ENCODE peak calls at places on chromosome 21, in seven cellular contexts. T is ovary; X is tibial artery; A is naive thymus-derived CD4-positive, alpha-beta T cell; I is upper lobe of left lung; G is CD8-positive, alpha-beta T cell; M is body of pancreas. S is an unnamed sample.
A peak's percentile ranks its signal among the peaks of the same experiment; 100 is the strongest.

GRCh38 chr21:30216041-30216723 is at the start of gene CLDN8:
- DNase-seq in G (no peak), I (peak; percentile 25), X (no peak), T (no peak), A (no peak), M (peak; percentile 25), S (no peak)

GRCh38 chr21:29991624-29992023 is 51.8 kb upstream of the GRIK1 start:
- DNase-seq in T (no peak), G (no peak), A (no peak), I (no peak), X (no peak), M (no peak), S (no peak)

GRCh38 chr21:34923202-34923601 is 125.9 kb downstream of the RUNX1 start:
- DNase-seq in M (no peak), G (no peak), I (no peak), A (peak; percentile 23), T (no peak), X (no peak), S (no peak)

GRCh38 chr21:39381009-39381408 is 32.1 kb upstream of the HMGN1 start:
- DNase-seq in I (no peak), T (no peak), A (no peak), G (no peak), M (no peak), X (no peak), S (no peak)

GRCh38 chr21:40846057-40846456 is 901 bp downstream of the DSCAM start:
- DNase-seq in T (no peak), X (no peak), G (no peak), M (no peak), A (no peak), I (no peak), S (no peak)

GRCh38 chr21:20741445-20741844 is 256.8 kb upstream of the NCAM2 start:
- DNase-seq in T (no peak), X (no peak), I (no peak), G (no peak), M (no peak), A (no peak), S (no peak)

GRCh38 chr21:39384674-39385298 is 35.9 kb upstream of the HMGN1 start:
- DNase-seq in X (no peak), M (no peak), T (no peak), G (no peak), A (no peak), I (no peak), S (no peak)

GRCh38 chr21:16407403-16408279 is 677.9 kb downstream of the USP25 start:
- DNase-seq in I (no peak), X (no peak), A (no peak), G (no peak), M (no peak), T (no peak), S (no peak)

GRCh38 chr21:35540950-35541632 is 492.0 kb upstream of the RUNX1 start:
- DNase-seq in G (no peak), M (no peak), X (no peak), T (no peak), A (no peak), I (no peak), S (no peak)

GRCh38 chr21:38989745-38990423 is 184.2 kb downstream of the ETS2 start:
- DNase-seq in T (peak; percentile 78), I (peak; percentile 58), G (no peak), A (no peak), X (no peak), M (no peak), S (no peak)

GRCh38 chr21:33972539-33972938 is 56.9 kb upstream of the ATP5PO start:
- DNase-seq in M (no peak), A (no peak), X (no peak), T (no peak), I (no peak), G (no peak), S (no peak)

GRCh38 chr21:37751268-37751975 is 164.8 kb downstream of the KCNJ6 start:
- DNase-seq in I (no peak), T (no peak), G (no peak), A (no peak), X (no peak), M (no peak), S (no peak)

GRCh38 chr21:34635307-34635706 is 20.4 kb upstream of the RCAN1 start:
- DNase-seq in X (no peak), M (no peak), A (no peak), I (no peak), G (no peak), T (no peak), S (no peak)

GRCh38 chr21:32022141-32022540 is 149.3 kb downstream of the HUNK start:
- DNase-seq in X (no peak), I (no peak), G (no peak), T (no peak), A (no peak), M (no peak), S (no peak)

GRCh38 chr21:39613029-39613934 is 542 bp downstream of the B3GALT5 start:
- DNase-seq in G (no peak), A (no peak), X (no peak), M (no peak), T (no peak), I (no peak), S (no peak)

GRCh38 chr21:27407296-27407695 is 440.4 kb upstream of the ADAMTS5 start:
- DNase-seq in G (no peak), T (no peak), X (no peak), A (no peak), M (no peak), I (no peak), S (no peak)

GRCh38 chr21:33059319-33059894 is 10.5 kb upstream of the OLIG1 start:
- DNase-seq in A (no peak), M (no peak), I (peak; percentile 63), T (no peak), G (no peak), X (no peak), S (no peak)

GRCh38 chr21:15010645-15011044 is 54.2 kb downstream of the NRIP1 start:
- DNase-seq in T (no peak), A (no peak), M (no peak), I (no peak), G (no peak), X (no peak), S (no peak)

GRCh38 chr21:17270234-17270633 is 242.6 kb upstream of the CXADR start:
- DNase-seq in X (no peak), M (no peak), G (no peak), A (no peak), I (no peak), T (peak; percentile 59), S (no peak)

GRCh38 chr21:17775431-17776126 is 43.6 kb downstream of the C21orf91 start:
- DNase-seq in A (peak; percentile 33), T (no peak), I (peak; percentile 45), M (no peak), G (peak; percentile 81), X (no peak), S (peak; percentile 45)

GRCh38 chr21:38979271-38980196 is 173.8 kb downstream of the ETS2 start:
- DNase-seq in M (no peak), T (no peak), A (no peak), I (no peak), G (no peak), X (no peak), S (no peak)

GRCh38 chr21:25103500-25104207 is 503.6 kb downstream of the MRPL39 start:
- DNase-seq in G (no peak), X (no peak), I (no peak), A (no peak), M (no peak), T (no peak), S (no peak)

DNA sequence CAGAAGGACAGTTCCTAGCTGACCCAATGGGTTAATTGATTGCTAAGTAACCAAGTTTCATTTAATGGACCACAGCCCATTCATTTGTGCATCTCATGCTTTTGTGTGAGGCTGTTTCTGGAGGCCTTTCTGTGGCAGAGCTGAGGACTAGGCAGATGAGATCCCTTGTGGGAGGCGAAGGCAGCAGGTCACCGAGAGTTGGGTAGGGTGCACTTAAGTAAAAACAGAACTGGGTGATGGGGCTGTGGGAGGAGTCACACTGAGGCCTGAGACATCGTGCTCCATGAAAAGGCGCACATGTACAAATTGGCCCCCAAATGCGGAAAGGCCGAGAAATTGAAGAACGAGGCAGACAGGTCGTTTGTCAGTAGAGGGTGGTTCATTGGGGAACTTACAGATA is 60.9 kb downstream of the S100B start:
- DNase-seq in X (no peak), M (no peak), I (no peak), G (no peak), T (no peak), A (no peak), S (no peak)
- H3K36me3 ChIP-seq in X (peaks cover 52% of the 10 kb centered on the region), M (no peaks in the 10 kb centered on the region), I (peaks cover 59% of the 10 kb centered on the region), G (peaks cover 29% of the 10 kb centered on the region), T (no peaks in the 10 kb centered on the region), A (peaks cover 14% of the 10 kb centered on the region), S (peaks cover 26% of the 10 kb centered on the region)

GRCh38 chr21:36701912-36702621 is 3.2 kb downstream of the SIM2 start:
- DNase-seq in G (peak; percentile 36), M (no peak), I (no peak), X (no peak), T (no peak), A (no peak), S (no peak)

GRCh38 chr21:36702622-36702968 is 3.7 kb downstream of the SIM2 start:
- DNase-seq in A (no peak), X (no peak), G (peak; percentile 42), I (no peak), T (no peak), M (no peak), S (no peak)

GRCh38 chr21:36703626-36704280 is 4.8 kb downstream of the SIM2 start:
- DNase-seq in A (no peak), I (no peak), G (peak; percentile 31), X (no peak), T (no peak), M (no peak), S (no peak)

GRCh38 chr21:36704281-36704957 is 5.5 kb downstream of the SIM2 start:
- DNase-seq in X (no peak), I (peak; percentile 10), T (no peak), M (no peak), A (no peak), G (peak; percentile 44), S (no peak)

GRCh38 chr21:36703123-36703522 is 4.2 kb downstream of the SIM2 start:
- DNase-seq in X (no peak), M (no peak), A (no peak), G (no peak), I (no peak), T (no peak), S (no peak)
- H3K4me1 ChIP-seq in X (no peaks in the 10 kb centered on the region), M (peaks cover 55% of the 10 kb centered on the region), A (no peaks in the 10 kb centered on the region), G (peaks cover 65% of the 10 kb centered on the region), I (peaks cover 77% of the 10 kb centered on the region), T (peaks cover 6% of the 10 kb centered on the region), S (peaks cover 24% of the 10 kb centered on the region)

GRCh38 chr21:42787613-42788012 is 91.7 kb downstream of the WDR4 start:
- DNase-seq in A (no peak), T (no peak), M (no peak), I (no peak), X (no peak), G (no peak), S (no peak)
- H3K27ac ChIP-seq in A (no peak overlapping the region), T (no peak overlapping the region), M (no peak overlapping the region), I (no peak overlapping the region), X (no peak overlapping the region), G (no peak overlapping the region), S (no peak overlapping the region)

DNA sequence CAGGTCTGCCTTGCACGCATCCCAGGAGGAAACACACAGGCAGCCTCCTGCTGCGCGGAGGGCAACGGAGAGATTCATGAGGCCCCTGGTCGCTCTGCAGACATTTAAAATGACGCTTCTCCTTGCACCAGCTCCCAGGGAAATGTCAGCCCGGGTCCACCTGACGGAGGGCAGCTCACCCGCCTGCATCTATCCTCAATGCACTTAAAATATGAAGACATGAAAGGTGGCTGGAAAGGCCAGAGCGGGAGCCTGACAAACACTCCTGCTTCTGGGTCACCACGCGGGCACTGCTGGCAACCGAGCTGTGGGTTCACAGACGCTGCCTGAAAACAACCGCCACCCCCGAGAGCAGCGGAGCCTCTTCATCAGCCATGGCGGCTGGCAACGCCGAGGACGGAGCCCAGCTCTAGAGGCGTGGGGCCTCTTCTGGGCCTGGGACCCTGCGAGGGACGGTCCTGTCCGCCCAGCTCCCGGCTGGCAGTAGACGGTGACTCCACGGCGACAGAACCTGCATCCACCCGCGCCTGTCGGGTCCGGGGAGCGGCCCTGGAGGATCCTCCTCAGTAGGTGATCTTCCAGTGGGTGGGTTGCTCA is 22.7 kb downstream of the POFUT2 start:
- DNase-seq in T (peak; percentile 35), A (no peak), X (peak; percentile 56), M (no peak), I (no peak), G (peak; percentile 35), S (no peak)
- H3K36me3 ChIP-seq in T (no peaks in the 10 kb centered on the region), A (no peaks in the 10 kb centered on the region), X (peaks cover 46% of the 10 kb centered on the region), M (peaks cover 12% of the 10 kb centered on the region), I (peaks cover 46% of the 10 kb centered on the region), G (peaks cover 20% of the 10 kb centered on the region), S (peaks cover 21% of the 10 kb centered on the region)

S was measured in CD8-positive, alpha-beta memory T cell.